ENCODE peak calls at places on chromosomes 6 and 20, in nine cellular contexts. B is LHCN-M2; D is epithelial cell of esophagus; U is NCI-H82; S is activated CD4-positive, alpha-beta T cell treated with anti-CD3 and anti-CD28 coated beads, Interleukin-2, amount 50 U/mL, for 24 hours; F is activated gamma-delta T cell treated with Interleukin-2 at 50 U/mL for 16 hours; J is NCI-H1105 treated with DMSO at 0.1 percent for 48 hours; X is cardiac fibroblast; N is foreskin melanocyte. I is an unnamed sample.

GRCh38 chr20:37165031-37165430 is 14.1 kb upstream of the RPN2 start:
- DNase-seq in U (no peak), S (no peak), D (no peak), N (no peak), B (no peak), F (no peak), X (no peak), J (no peak), I (no peak)

GRCh38 chr20:32670773-32671455 is 2.8 kb downstream of the C20orf203 start:
- DNase-seq in S (no peak), N (no peak), U (no peak), F (no peak), B (peak), D (no peak), J (no peak), X (no peak), I (no peak)

GRCh38 chr20:53171065-53171464 is 198.9 kb downstream of the TSHZ2 start:
- DNase-seq in X (no peak), J (no peak), N (no peak), U (no peak), F (no peak), D (no peak), B (no peak), S (no peak), I (no peak)

GRCh38 chr6:148657053-148657452 is 89.8 kb upstream of the UST start:
- DNase-seq in J (no peak), F (no peak), N (no peak), B (peak), U (no peak), D (peak), S (no peak), X (peak), I (peak)

GRCh38 chr6:14055541-14055940 is 62.0 kb upstream of the CD83 start:
- DNase-seq in D (peak), S (no peak), J (peak), F (no peak), X (no peak), B (no peak), N (no peak), U (peak), I (no peak)

GRCh38 chr6:53917464-53917842 is 122.6 kb downstream of the LRRC1 start:
- DNase-seq in N (no peak), F (no peak), D (no peak), U (no peak), S (no peak), J (no peak), X (no peak), B (no peak), I (no peak)

GRCh38 chr20:33884633-33885032 is 73.5 kb downstream of the CHMP4B start:
- DNase-seq in B (no peak), J (no peak), D (no peak), X (no peak), N (no peak), U (no peak), S (no peak), F (no peak), I (no peak)

GRCh38 chr20:23269954-23270353 is 80.6 kb upstream of the NXT1 start:
- DNase-seq in X (peak), S (no peak), F (no peak), U (no peak), N (no peak), B (no peak), D (no peak), J (no peak), I (no peak)

GRCh38 chr20:2086177-2086979 is 15.2 kb upstream of the STK35 start:
- DNase-seq in S (no peak), D (no peak), B (peak), J (no peak), X (peak), N (no peak), U (no peak), F (no peak), I (peak)

GRCh38 chr6:2921520-2922115 is 18.5 kb upstream of the SERPINB9 start:
- DNase-seq in F (no peak), D (no peak), U (no peak), S (no peak), B (no peak), J (no peak), N (no peak), X (no peak), I (no peak)

GRCh38 chr6:149266659-149267058 is 50.9 kb upstream of the TAB2 start:
- DNase-seq in S (no peak), B (no peak), X (no peak), N (no peak), D (no peak), J (no peak), F (no peak), U (no peak), I (no peak)

GRCh38 chr6:83311231-83311630 is 118.1 kb downstream of the RWDD2A start:
- DNase-seq in D (peak), J (no peak), U (no peak), S (no peak), X (peak), B (peak), F (no peak), N (no peak), I (peak)

GRCh38 chr20:61932199-61932592 is 133.5 kb downstream of the TAF4 start:
- DNase-seq in D (no peak), U (no peak), F (no peak), S (no peak), X (no peak), B (no peak), N (no peak), J (no peak), I (no peak)

GRCh38 chr6:45541934-45542333 is 164.2 kb upstream of the SUPT3H start:
- DNase-seq in J (no peak), S (no peak), X (no peak), U (no peak), B (no peak), D (no peak), F (no peak), N (no peak), I (no peak)

GRCh38 chr6:143745160-143746133 is 67.7 kb downstream of the PHACTR2 start:
- DNase-seq in F (no peak), U (peak), X (peak), J (peak), S (no peak), N (no peak), B (no peak), D (peak), I (peak)

GRCh38 chr6:35724471-35724870 is 12.4 kb upstream of the ARMC12 start:
- DNase-seq in B (no peak), X (no peak), D (no peak), J (no peak), S (no peak), N (no peak), U (no peak), F (no peak), I (no peak)

GRCh38 chr20:4613718-4614620 is 107.7 kb upstream of the PRND start:
- DNase-seq in B (peak), N (peak), F (peak), U (peak), X (peak), D (peak), S (peak), J (peak), I (peak)

GRCh38 chr20:62224113-62224855 is 4.2 kb upstream of the HRH3 start:
- DNase-seq in B (no peak), N (no peak), X (no peak), J (no peak), U (no peak), S (no peak), D (no peak), F (no peak), I (no peak)

GRCh38 chr6:4817551-4817950 is 41.3 kb downstream of the CDYL start:
- DNase-seq in U (no peak), F (no peak), D (no peak), S (no peak), B (no peak), N (peak), J (no peak), X (no peak), I (peak)

GRCh38 chr20:36126836-36127529 is 27.6 kb upstream of the EPB41L1 start:
- DNase-seq in N (no peak), S (no peak), X (no peak), D (no peak), J (no peak), B (no peak), F (no peak), U (peak), I (no peak)

GRCh38 chr6:145247677-145248419 is 487.5 kb downstream of the EPM2A start:
- DNase-seq in X (peak), D (peak), U (peak), J (no peak), F (no peak), B (peak), N (peak), S (no peak), I (peak)

I was measured in GM03348.